ENCODE peak calls at places on chromosomes 5 and 9, in seven cellular contexts. One of them, this sample, is unnamed.
A peak's percentile ranks its signal among the peaks of the same experiment; 100 is the strongest.

GRCh38 chr9:93678199-93679019 is 102.0 kb downstream of the PHF2 start:
- DNase-seq in GM23338: no peak
- DNase-seq in HepG2: no peak
- DNase-seq in HCT116: no peak
- DNase-seq in GM12878: no peak
- DNase-seq in H1: no peak
- DNase-seq in K562: no peak
- DNase-seq in this sample: no peak

GRCh38 chr5:73370620-73371583 is 77.7 kb downstream of the FOXD1 start:
- DNase-seq in GM23338: no peak
- DNase-seq in HepG2: no peak
- DNase-seq in HCT116: peak; percentile 94
- DNase-seq in GM12878: no peak
- DNase-seq in H1: no peak
- DNase-seq in K562: no peak
- DNase-seq in this sample: peak; percentile 97

GRCh38 chr5:68593211-68593701 is 377.7 kb downstream of the PIK3R1 start:
- DNase-seq in GM23338: no peak
- DNase-seq in HepG2: no peak
- DNase-seq in HCT116: no peak
- DNase-seq in GM12878: no peak
- DNase-seq in H1: no peak
- DNase-seq in K562: no peak
- DNase-seq in this sample: no peak

GRCh38 chr5:17415282-17415681 is 82.7 kb upstream of the TAF11L2 start:
- DNase-seq in GM23338: peak; percentile 74
- DNase-seq in HepG2: no peak
- DNase-seq in HCT116: no peak
- DNase-seq in GM12878: no peak
- DNase-seq in H1: no peak
- DNase-seq in K562: no peak
- DNase-seq in this sample: no peak

GRCh38 chr5:181151146-181151545 is 3.8 kb downstream of the OR2V2 start:
- DNase-seq in GM23338: peak; percentile 65
- DNase-seq in HepG2: no peak
- DNase-seq in HCT116: no peak
- DNase-seq in GM12878: no peak
- DNase-seq in H1: no peak
- DNase-seq in K562: no peak
- DNase-seq in this sample: no peak

GRCh38 chr5:68534131-68534940 is 318.8 kb downstream of the PIK3R1 start:
- DNase-seq in GM23338: no peak
- DNase-seq in HepG2: peak; percentile 2
- DNase-seq in HCT116: no peak
- DNase-seq in GM12878: no peak
- DNase-seq in H1: no peak
- DNase-seq in K562: no peak
- DNase-seq in this sample: no peak

GRCh38 chr9:84404095-84404686 is 63.6 kb upstream of the SLC28A3 start:
- DNase-seq in GM23338: peak; percentile 62
- DNase-seq in HepG2: peak; percentile 5
- DNase-seq in HCT116: peak; percentile 8
- DNase-seq in GM12878: no peak
- DNase-seq in H1: no peak
- DNase-seq in K562: peak; percentile 41
- DNase-seq in this sample: peak; percentile 3

GRCh38 chr9:133705576-133705975 is 32.6 kb downstream of the SARDH start:
- DNase-seq in GM23338: no peak
- DNase-seq in HepG2: no peak
- DNase-seq in HCT116: no peak
- DNase-seq in GM12878: no peak
- DNase-seq in H1: no peak
- DNase-seq in K562: no peak
- DNase-seq in this sample: no peak

GRCh38 chr5:16857635-16858034 is 78.5 kb downstream of the MYO10 start:
- DNase-seq in GM23338: no peak
- DNase-seq in HepG2: no peak
- DNase-seq in HCT116: no peak
- DNase-seq in GM12878: no peak
- DNase-seq in H1: no peak
- DNase-seq in K562: no peak
- DNase-seq in this sample: no peak

GRCh38 chr5:77443670-77444069 is 48.4 kb downstream of the WDR41 start:
- DNase-seq in GM23338: no peak
- DNase-seq in HepG2: no peak
- DNase-seq in HCT116: no peak
- DNase-seq in GM12878: no peak
- DNase-seq in H1: no peak
- DNase-seq in K562: no peak
- DNase-seq in this sample: no peak

GRCh38 chr5:141771031-141771430 is 89.0 kb upstream of the ARAP3 start:
- DNase-seq in GM23338: peak; percentile 37
- DNase-seq in HepG2: no peak
- DNase-seq in HCT116: no peak
- DNase-seq in GM12878: no peak
- DNase-seq in H1: no peak
- DNase-seq in K562: peak; percentile 30
- DNase-seq in this sample: no peak

GRCh38 chr9:137149942-137150484 is 11.1 kb downstream of the GRIN1 start:
- DNase-seq in GM23338: peak; percentile 73
- DNase-seq in HepG2: no peak
- DNase-seq in HCT116: no peak
- DNase-seq in GM12878: no peak
- DNase-seq in H1: no peak
- DNase-seq in K562: peak; percentile 96
- DNase-seq in this sample: no peak

GRCh38 chr5:32506809-32507208 is 62.3 kb upstream of the ZFR start:
- DNase-seq in GM23338: no peak
- DNase-seq in HepG2: no peak
- DNase-seq in HCT116: no peak
- DNase-seq in GM12878: no peak
- DNase-seq in H1: no peak
- DNase-seq in K562: no peak
- DNase-seq in this sample: no peak

GRCh38 chr5:32505718-32506117 is 61.2 kb upstream of the ZFR start:
- DNase-seq in GM23338: no peak
- DNase-seq in HepG2: no peak
- DNase-seq in HCT116: no peak
- DNase-seq in GM12878: no peak
- DNase-seq in H1: no peak
- DNase-seq in K562: no peak
- DNase-seq in this sample: no peak

GRCh38 chr5:32503261-32503660 is 58.7 kb upstream of the ZFR start:
- DNase-seq in GM23338: no peak
- DNase-seq in HepG2: no peak
- DNase-seq in HCT116: no peak
- DNase-seq in GM12878: no peak
- DNase-seq in H1: no peak
- DNase-seq in K562: no peak
- DNase-seq in this sample: no peak

GRCh38 chr5:32506251-32506661 is 61.7 kb upstream of the ZFR start:
- DNase-seq in GM23338: no peak
- DNase-seq in HepG2: no peak
- DNase-seq in HCT116: no peak
- DNase-seq in GM12878: no peak
- DNase-seq in H1: no peak
- DNase-seq in K562: no peak
- DNase-seq in this sample: peak; percentile 86

DNA sequence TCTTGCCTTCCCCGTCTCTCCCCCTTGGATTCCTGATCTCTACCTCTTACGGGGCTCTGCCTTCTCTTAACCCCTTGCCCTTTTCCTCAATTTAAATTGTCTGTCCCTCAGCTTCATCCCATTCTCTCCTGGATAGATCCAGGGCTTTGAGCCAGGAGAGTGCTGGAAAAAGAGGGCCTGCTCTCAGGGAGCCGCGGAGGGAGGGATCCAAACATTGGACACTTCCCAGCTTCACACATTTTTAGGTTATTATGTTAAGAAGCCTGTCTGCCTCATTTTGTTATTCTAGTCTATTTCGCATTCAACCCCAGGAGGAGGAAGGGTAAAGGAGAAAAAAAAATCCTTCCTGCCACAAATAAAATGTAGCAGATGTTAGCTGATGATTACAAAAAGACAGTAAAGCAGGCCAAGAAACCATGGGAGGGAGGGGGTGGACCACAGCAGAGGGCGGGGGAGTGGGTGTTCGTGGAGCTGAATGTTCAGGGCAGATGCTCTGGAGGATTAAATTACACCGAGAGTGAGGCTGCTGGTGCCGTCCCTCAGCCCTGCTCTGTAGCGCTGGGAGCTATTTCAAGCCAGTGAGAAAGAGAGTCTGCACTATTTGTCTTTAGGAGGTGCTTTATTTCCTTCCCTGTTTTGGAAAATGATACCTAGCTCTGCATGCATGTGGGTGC is 60.5 kb upstream of the ZFR start:
- DNase-seq in GM23338: peak; percentile 26
- DNase-seq in HepG2: no peak
- DNase-seq in HCT116: no peak
- DNase-seq in GM12878: no peak
- DNase-seq in H1: no peak
- DNase-seq in K562: peak; percentile 31
- DNase-seq in this sample: peak; percentile 95
- TF ChIP-seq POLR2AphosphoS5 in GM23338: no peak
- TF ChIP-seq POLR2AphosphoS5 in HepG2: no peak
- TF ChIP-seq POLR2AphosphoS5 in HCT116: no peak
- TF ChIP-seq POLR2AphosphoS5 in GM12878: no peak
- TF ChIP-seq POLR2AphosphoS5 in H1: no peak
- TF ChIP-seq POLR2AphosphoS5 in K562: no peak
- TF ChIP-seq POLR2AphosphoS5 in this sample: no peak

DNA sequence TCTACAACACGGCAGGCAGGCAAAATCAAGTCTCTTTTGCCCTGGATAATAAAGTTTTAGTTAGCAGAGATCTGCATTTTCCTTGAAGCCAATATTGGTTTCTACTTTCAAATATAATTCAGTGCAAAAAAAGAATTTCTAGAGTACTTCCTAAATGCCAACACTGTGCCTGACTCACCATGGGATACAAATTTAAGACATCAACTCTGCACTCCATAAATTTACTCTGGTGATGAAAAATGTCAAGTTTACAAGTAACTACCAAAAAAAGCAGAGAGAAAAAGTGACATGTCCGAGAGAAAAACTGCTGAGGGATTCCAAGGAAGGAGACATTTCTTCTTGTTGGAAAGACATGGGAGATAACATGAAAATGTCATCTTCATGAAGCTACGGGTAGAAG is 119.7 kb downstream of the RAPGEF6 start:
- DNase-seq in GM23338: no peak
- DNase-seq in HepG2: no peak
- DNase-seq in HCT116: no peak
- DNase-seq in GM12878: no peak
- DNase-seq in H1: no peak
- DNase-seq in K562: no peak
- DNase-seq in this sample: no peak
- H3K4me2 ChIP-seq in GM23338: no peak overlapping the region
- H3K4me2 ChIP-seq in HepG2: no peak overlapping the region
- H3K4me2 ChIP-seq in HCT116: no peak overlapping the region
- H3K4me2 ChIP-seq in GM12878: peak overlapping the region; percentile 59
- H3K4me2 ChIP-seq in H1: no peak overlapping the region
- H3K4me2 ChIP-seq in K562: no peak overlapping the region
- H3K4me2 ChIP-seq in this sample: peak overlapping the region; percentile 99

GRCh38 chr9:14082732-14083131 is 231.2 kb downstream of the NFIB start:
- DNase-seq in GM23338: no peak
- DNase-seq in HepG2: no peak
- DNase-seq in HCT116: no peak
- DNase-seq in GM12878: no peak
- DNase-seq in H1: no peak
- DNase-seq in K562: no peak
- DNase-seq in this sample: no peak
- TF ChIP-seq POLR2AphosphoS5 in GM23338: no peak
- TF ChIP-seq POLR2AphosphoS5 in HepG2: no peak
- TF ChIP-seq POLR2AphosphoS5 in HCT116: no peak
- TF ChIP-seq POLR2AphosphoS5 in GM12878: no peak
- TF ChIP-seq POLR2AphosphoS5 in H1: no peak
- TF ChIP-seq POLR2AphosphoS5 in K562: no peak
- TF ChIP-seq POLR2AphosphoS5 in this sample: no peak

GRCh38 chr9:38023661-38024035 is 45.4 kb downstream of the SHB start:
- DNase-seq in GM23338: no peak
- DNase-seq in HepG2: no peak
- DNase-seq in HCT116: no peak
- DNase-seq in GM12878: no peak
- DNase-seq in H1: no peak
- DNase-seq in K562: no peak
- DNase-seq in this sample: no peak

GRCh38 chr9:38020251-38021076 is 48.6 kb downstream of the SHB start:
- DNase-seq in GM23338: no peak
- DNase-seq in HepG2: no peak
- DNase-seq in HCT116: no peak
- DNase-seq in GM12878: no peak
- DNase-seq in H1: no peak
- DNase-seq in K562: no peak
- DNase-seq in this sample: peak; percentile 63

GRCh38 chr9:38024036-38024681 is 44.9 kb downstream of the SHB start:
- DNase-seq in GM23338: peak; percentile 62
- DNase-seq in HepG2: peak; percentile 91
- DNase-seq in HCT116: no peak
- DNase-seq in GM12878: no peak
- DNase-seq in H1: no peak
- DNase-seq in K562: no peak
- DNase-seq in this sample: peak; percentile 22

GRCh38 chr9:38022995-38023394 is 46.0 kb downstream of the SHB start:
- DNase-seq in GM23338: no peak
- DNase-seq in HepG2: no peak
- DNase-seq in HCT116: no peak
- DNase-seq in GM12878: no peak
- DNase-seq in H1: no peak
- DNase-seq in K562: no peak
- DNase-seq in this sample: no peak

DNA sequence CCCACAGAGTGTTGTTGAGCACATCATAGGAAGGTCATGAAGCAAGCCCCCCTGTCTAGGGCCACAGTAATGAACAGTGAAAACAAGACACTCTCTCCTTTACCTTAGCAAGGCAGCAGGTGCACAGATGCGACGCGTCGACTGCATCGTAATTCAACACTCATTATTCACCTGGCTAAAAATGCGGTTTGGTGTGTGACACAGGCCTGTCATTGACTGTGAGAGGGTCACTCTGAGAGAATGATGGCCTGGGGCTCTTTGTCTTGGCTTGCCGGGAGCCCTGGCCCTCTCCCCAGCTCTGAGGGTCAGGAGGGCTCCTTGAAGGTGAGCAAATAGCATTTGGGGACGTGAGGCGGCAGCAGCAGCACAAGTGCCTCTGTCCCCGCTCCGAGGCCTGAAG is 46.8 kb downstream of the SHB start:
- DNase-seq in GM23338: no peak
- DNase-seq in HepG2: no peak
- DNase-seq in HCT116: no peak
- DNase-seq in GM12878: no peak
- DNase-seq in H1: no peak
- DNase-seq in K562: no peak
- DNase-seq in this sample: no peak
- H3K4me2 ChIP-seq in GM23338: peak overlapping the region; percentile 42
- H3K4me2 ChIP-seq in HepG2: no peak overlapping the region
- H3K4me2 ChIP-seq in HCT116: no peak overlapping the region
- H3K4me2 ChIP-seq in GM12878: no peak overlapping the region
- H3K4me2 ChIP-seq in H1: no peak overlapping the region
- H3K4me2 ChIP-seq in K562: no peak overlapping the region
- H3K4me2 ChIP-seq in this sample: no peak overlapping the region